ENCODE peak calls at places on chromosome 5, in ten cellular contexts. G, R, P, Q, T, H, V, N, D and J are unnamed samples.

GRCh38 chr5:88688981-88689661 is 193.9 kb downstream of the MEF2C start:
- DNase-seq in G (no peak), R (no peak), P (no peak), Q (no peak), T (no peak), H (no peak), V (no peak), N (no peak), D (no peak), J (no peak)

GRCh38 chr5:120124031-120124430 is 340.1 kb upstream of the PRR16 start:
- DNase-seq in G (no peak), R (no peak), P (no peak), Q (no peak), T (no peak), H (no peak), V (no peak), N (no peak), D (no peak), J (no peak)

GRCh38 chr5:132767150-132767549 is 9.9 kb downstream of the SEPTIN8 start:
- DNase-seq in G (no peak), R (no peak), P (no peak), Q (no peak), T (no peak), H (no peak), V (no peak), N (no peak), D (no peak), J (no peak)

GRCh38 chr5:6158974-6159863 is 219.1 kb downstream of the MED10 start:
- DNase-seq in G (no peak), R (no peak), P (no peak), Q (no peak), T (no peak), H (peak), V (no peak), N (no peak), D (peak), J (no peak)

GRCh38 chr5:159061834-159062530 is 37.7 kb downstream of the EBF1 start:
- DNase-seq in G (no peak), R (no peak), P (no peak), Q (no peak), T (no peak), H (no peak), V (no peak), N (no peak), D (no peak), J (no peak)

GRCh38 chr5:51039915-51040314 is 343.3 kb upstream of the ISL1 start:
- DNase-seq in G (no peak), R (no peak), P (no peak), Q (no peak), T (no peak), H (no peak), V (no peak), N (no peak), D (no peak), J (no peak)

GRCh38 chr5:6900828-6901227 is 187.6 kb downstream of the TENT4A start:
- DNase-seq in G (no peak), R (no peak), P (no peak), Q (no peak), T (no peak), H (peak), V (no peak), N (no peak), D (peak), J (no peak)

GRCh38 chr5:109388407-109388806 is 21.4 kb downstream of the PJA2 start:
- DNase-seq in G (no peak), R (no peak), P (no peak), Q (no peak), T (no peak), H (no peak), V (no peak), N (no peak), D (no peak), J (no peak)

GRCh38 chr5:94693043-94693822 is 74.8 kb downstream of the SLF1 start:
- DNase-seq in G (peak), R (no peak), P (no peak), Q (no peak), T (no peak), H (peak), V (no peak), N (no peak), D (peak), J (no peak)

GRCh38 chr5:97133106-97133505 is 9.3 kb downstream of the LIX1 start:
- DNase-seq in G (no peak), R (no peak), P (no peak), Q (no peak), T (no peak), H (no peak), V (no peak), N (no peak), D (no peak), J (no peak)

GRCh38 chr5:5658226-5658625 is 235.7 kb downstream of the ICE1 start:
- DNase-seq in G (no peak), R (no peak), P (no peak), Q (no peak), T (no peak), H (no peak), V (no peak), N (peak), D (peak), J (peak)

GRCh38 chr5:39217365-39218281 is 1.7 kb downstream of the FYB1 start:
- DNase-seq in G (peak), R (peak), P (peak), Q (peak), T (peak), H (peak), V (peak), N (peak), D (peak), J (peak)

GRCh38 chr5:149174847-149175234 is 33.5 kb downstream of the ABLIM3 start:
- DNase-seq in G (no peak), R (no peak), P (no peak), Q (no peak), T (no peak), H (no peak), V (no peak), N (no peak), D (no peak), J (no peak)

GRCh38 chr5:95631265-95631957 is 11.5 kb downstream of the GPR150 start:
- DNase-seq in G (no peak), R (no peak), P (no peak), Q (no peak), T (no peak), H (no peak), V (no peak), N (no peak), D (peak), J (no peak)

GRCh38 chr5:150133581-150134197 is 22.0 kb downstream of the PDGFRB start:
- DNase-seq in G (no peak), R (no peak), P (no peak), Q (no peak), T (no peak), H (no peak), V (no peak), N (no peak), D (no peak), J (no peak)

GRCh38 chr5:152140391-152140790 is 215.7 kb upstream of the GLRA1 start:
- DNase-seq in G (no peak), R (no peak), P (no peak), Q (no peak), T (no peak), H (no peak), V (no peak), N (no peak), D (peak), J (no peak)

GRCh38 chr5:151721087-151721646 is 34.5 kb upstream of the SPARC start:
- DNase-seq in G (no peak), R (no peak), P (peak), Q (no peak), T (no peak), H (no peak), V (no peak), N (no peak), D (peak), J (no peak)

GRCh38 chr5:42949348-42950090 is 90.6 kb downstream of the ANXA2R start:
- DNase-seq in G (peak), R (peak), P (peak), Q (no peak), T (peak), H (no peak), V (peak), N (peak), D (peak), J (peak)

GRCh38 chr5:120152472-120152871 is 311.6 kb upstream of the PRR16 start:
- DNase-seq in G (no peak), R (no peak), P (no peak), Q (no peak), T (no peak), H (no peak), V (no peak), N (no peak), D (no peak), J (no peak)

GRCh38 chr5:163661358-163661757 is 155.9 kb downstream of the MAT2B start:
- DNase-seq in G (no peak), R (no peak), P (no peak), Q (no peak), T (no peak), H (no peak), V (no peak), N (no peak), D (no peak), J (no peak)

GRCh38 chr5:107558951-107559350 is 111.8 kb downstream of the EFNA5 start:
- DNase-seq in G (no peak), R (no peak), P (no peak), Q (no peak), T (no peak), H (no peak), V (no peak), N (no peak), D (no peak), J (peak)

GRCh38 chr5:54517512-54518145 is at the start of gene SNX18:
- DNase-seq in G (peak), R (peak), P (peak), Q (peak), T (peak), H (peak), V (peak), N (peak), D (peak), J (peak)

GRCh38 chr5:139647406-139648204 is 544 bp upstream of the CXXC5 start:
- DNase-seq in G (no peak), R (no peak), P (no peak), Q (no peak), T (no peak), H (no peak), V (no peak), N (no peak), D (no peak), J (peak)

GRCh38 chr5:16568875-16569580 is 47.8 kb downstream of the RETREG1 start:
- DNase-seq in G (no peak), R (peak), P (no peak), Q (peak), T (no peak), H (peak), V (no peak), N (no peak), D (no peak), J (no peak)

GRCh38 chr5:177404641-177405134 is 4.2 kb upstream of the PFN3 start:
- DNase-seq in G (no peak), R (no peak), P (no peak), Q (no peak), T (no peak), H (no peak), V (no peak), N (no peak), D (no peak), J (no peak)

GRCh38 chr5:150487199-150488061 is 20.5 kb upstream of the NDST1 start:
- DNase-seq in G (no peak), R (peak), P (peak), Q (peak), T (no peak), H (no peak), V (no peak), N (no peak), D (peak), J (no peak)

GRCh38 chr5:7904170-7904569 is 35.2 kb downstream of the MTRR start:
- DNase-seq in G (no peak), R (no peak), P (no peak), Q (no peak), T (no peak), H (no peak), V (no peak), N (no peak), D (peak), J (no peak)

GRCh38 chr5:71483355-71483754 is 27.9 kb downstream of the BDP1 start:
- DNase-seq in G (no peak), R (no peak), P (no peak), Q (no peak), T (no peak), H (no peak), V (no peak), N (no peak), D (peak), J (no peak)

GRCh38 chr5:155085282-155085990 is 71.9 kb downstream of the KIF4B start:
- DNase-seq in G (no peak), R (no peak), P (no peak), Q (peak), T (no peak), H (no peak), V (no peak), N (no peak), D (no peak), J (no peak)

GRCh38 chr5:172569862-172570558 is 71.1 kb upstream of the NEURL1B start:
- DNase-seq in G (no peak), R (no peak), P (no peak), Q (no peak), T (no peak), H (no peak), V (no peak), N (no peak), D (no peak), J (no peak)

GRCh38 chr5:142107729-142108431 is 699 bp upstream of the NDFIP1 start:
- DNase-seq in G (no peak), R (no peak), P (no peak), Q (no peak), T (no peak), H (no peak), V (no peak), N (no peak), D (no peak), J (no peak)

GRCh38 chr5:143573568-143574170 is 170.2 kb upstream of the NR3C1 start:
- DNase-seq in G (no peak), R (no peak), P (no peak), Q (no peak), T (no peak), H (no peak), V (no peak), N (no peak), D (peak), J (no peak)

GRCh38 chr5:107425541-107426031 is 245.2 kb downstream of the EFNA5 start:
- DNase-seq in G (no peak), R (no peak), P (no peak), Q (no peak), T (no peak), H (no peak), V (no peak), N (no peak), D (peak), J (no peak)

GRCh38 chr5:102152906-102153787 is 142.9 kb downstream of the SLCO4C1 start:
- DNase-seq in G (no peak), R (no peak), P (peak), Q (no peak), T (no peak), H (peak), V (no peak), N (no peak), D (peak), J (no peak)

GRCh38 chr5:58680503-58680902 is 97.6 kb downstream of the RAB3C start:
- DNase-seq in G (no peak), R (no peak), P (no peak), Q (no peak), T (no peak), H (no peak), V (no peak), N (no peak), D (no peak), J (no peak)

GRCh38 chr5:73856972-73857371 is 231.0 kb downstream of the ARHGEF28 start:
- DNase-seq in G (no peak), R (no peak), P (no peak), Q (no peak), T (no peak), H (no peak), V (no peak), N (no peak), D (no peak), J (no peak)

GRCh38 chr5:82106207-82106606 is 134.4 kb downstream of the ATG10 start:
- DNase-seq in G (no peak), R (no peak), P (no peak), Q (no peak), T (no peak), H (no peak), V (no peak), N (no peak), D (peak), J (no peak)

GRCh38 chr5:96335873-96336272 is 97.2 kb downstream of the PCSK1 start:
- DNase-seq in G (no peak), R (no peak), P (no peak), Q (no peak), T (no peak), H (no peak), V (no peak), N (no peak), D (no peak), J (no peak)

GRCh38 chr5:122921826-122922225 is 76.4 kb downstream of the SNX24 start:
- DNase-seq in G (no peak), R (no peak), P (no peak), Q (no peak), T (no peak), H (no peak), V (no peak), N (no peak), D (no peak), J (no peak)